ENCODE peak calls at places on chromosomes 1 and 21, in four cellular contexts. M is K562, E is GM12878, D is HepG2. H is an unnamed sample.

GRCh38 chr1:89566761-89567174 is 42.1 kb downstream of the LRRC8B start:
- DNase-seq in M (no peak), E (no peak), D (no peak), H (peak)

GRCh38 chr21:14403681-14404318 is 20.9 kb upstream of the HSPA13 start:
- DNase-seq in M (peak), E (peak), D (peak), H (peak)

GRCh38 chr1:11550664-11551283 is 71.8 kb downstream of the DISP3 start:
- DNase-seq in M (peak), E (no peak), D (peak), H (peak)

GRCh38 chr1:244445320-244446181 is 6.2 kb downstream of the ADSS2 start:
- DNase-seq in M (no peak), E (no peak), D (no peak), H (no peak)

GRCh38 chr1:34885405-34886247 is 26.1 kb upstream of the SMIM12 start:
- DNase-seq in M (peak), E (no peak), D (no peak), H (no peak)

GRCh38 chr1:2927393-2927792 is 93.9 kb upstream of the ACTRT2 start:
- DNase-seq in M (no peak), E (no peak), D (no peak), H (no peak)

GRCh38 chr1:22553991-22554522 is 9.2 kb upstream of the EPHA8 start:
- DNase-seq in M (no peak), E (no peak), D (no peak), H (no peak)

GRCh38 chr1:115133440-115133839 is 44.1 kb upstream of the TSPAN2 start:
- DNase-seq in M (no peak), E (no peak), D (no peak), H (no peak)

GRCh38 chr1:174114106-174114505 is 45.2 kb upstream of the RABGAP1L start:
- DNase-seq in M (no peak), E (no peak), D (no peak), H (no peak)

GRCh38 chr1:16367968-16368910 is 1.2 kb downstream of the SZRD1 start:
- DNase-seq in M (peak), E (no peak), D (no peak), H (no peak)

GRCh38 chr1:219927298-219927955 is 930 bp downstream of the SLC30A10 start:
- DNase-seq in M (no peak), E (no peak), D (no peak), H (no peak)
- TF ChIP-seq FOXM1 in M (no peak), E (no peak), D (no peak), H (no peak)

GRCh38 chr1:65067491-65068201 is 80.4 kb upstream of the AK4 start:
- DNase-seq in M (peak), E (no peak), D (peak), H (peak)

GRCh38 chr1:65066766-65067490 is 81.1 kb upstream of the AK4 start:
- DNase-seq in M (peak), E (no peak), D (no peak), H (peak)

GRCh38 chr1:65066379-65066765 is 81.6 kb upstream of the AK4 start:
- DNase-seq in M (no peak), E (no peak), D (no peak), H (no peak)

GRCh38 chr1:65068202-65069011 is 79.6 kb upstream of the AK4 start:
- DNase-seq in M (no peak), E (no peak), D (no peak), H (no peak)

GRCh38 chr1:65065535-65066378 is 82.2 kb upstream of the AK4 start:
- DNase-seq in M (peak), E (no peak), D (no peak), H (peak)
- TF ChIP-seq SP1 in M (no peak), E (no peak), D (no peak), H (no peak)

GRCh38 chr21:40634141-40634540 is 212.8 kb downstream of the DSCAM start:
- DNase-seq in M (no peak), E (no peak), D (no peak), H (no peak)

GRCh38 chr21:40631201-40631600 is 215.8 kb downstream of the DSCAM start:
- DNase-seq in M (no peak), E (no peak), D (no peak), H (no peak)

GRCh38 chr21:40640427-40640826 is 206.5 kb downstream of the DSCAM start:
- DNase-seq in M (no peak), E (no peak), D (no peak), H (no peak)

GRCh38 chr21:40635336-40635735 is 211.6 kb downstream of the DSCAM start:
- DNase-seq in M (no peak), E (no peak), D (no peak), H (no peak)
- TF ChIP-seq TARDBP in M (no peak), E (no peak), D (no peak), H (no peak)

GRCh38 chr1:7135463-7135862 is 350.2 kb downstream of the CAMTA1 start:
- DNase-seq in M (no peak), E (no peak), D (no peak), H (no peak)

GRCh38 chr1:7136166-7136953 is 351.1 kb downstream of the CAMTA1 start:
- DNase-seq in M (no peak), E (no peak), D (no peak), H (no peak)
- TF ChIP-seq FOXM1 in M (no peak), E (no peak), D (no peak), H (no peak)

GRCh38 chr1:90725341-90725960 is 8.3 kb upstream of the BARHL2 start:
- DNase-seq in M (no peak), E (no peak), D (no peak), H (no peak)

GRCh38 chr1:90724926-90725325 is 7.8 kb upstream of the BARHL2 start:
- DNase-seq in M (no peak), E (no peak), D (no peak), H (no peak)

GRCh38 chr1:90723561-90724108 is 6.5 kb upstream of the BARHL2 start:
- DNase-seq in M (no peak), E (no peak), D (no peak), H (no peak)

GRCh38 chr1:90722874-90723273 is 5.8 kb upstream of the BARHL2 start:
- DNase-seq in M (no peak), E (no peak), D (no peak), H (no peak)

GRCh38 chr1:90724361-90724760 is 7.3 kb upstream of the BARHL2 start:
- DNase-seq in M (no peak), E (no peak), D (no peak), H (no peak)
- TF ChIP-seq SP1 in M (no peak), E (no peak), D (no peak), H (no peak)

DNA sequence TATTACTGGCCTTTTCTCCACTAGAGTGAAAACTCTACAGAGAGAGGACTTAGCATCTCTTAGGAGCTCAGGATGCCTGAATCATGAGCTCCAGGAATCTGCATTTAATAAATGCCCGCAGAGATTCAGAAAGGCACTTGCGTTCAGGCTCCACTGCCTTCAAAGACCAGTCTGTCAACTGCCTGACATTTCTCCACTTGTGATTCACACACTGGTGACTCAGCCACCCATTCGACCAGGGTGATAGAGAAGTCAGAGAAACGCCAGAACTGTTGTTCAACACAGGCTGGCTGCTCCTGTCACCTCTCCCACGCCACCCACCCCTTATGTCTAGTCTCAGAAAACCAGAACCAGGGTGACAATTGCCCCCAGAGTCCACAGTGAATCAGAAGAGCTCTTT is 26.9 kb upstream of the LBR start:
- DNase-seq in M (peak), E (no peak), D (no peak), H (no peak)
- TF ChIP-seq TARDBP in M (no peak), E (no peak), D (no peak), H (no peak)

GRCh38 chr1:86542626-86543025 is 4.3 kb upstream of the CLCA4 start:
- DNase-seq in M (no peak), E (no peak), D (no peak), H (no peak)
- TF ChIP-seq FOXM1 in M (no peak), E (no peak), D (no peak), H (no peak)

GRCh38 chr1:198157241-198157846 is 546 bp downstream of the NEK7 start:
- DNase-seq in M (peak), E (no peak), D (peak), H (peak)

GRCh38 chr1:198155253-198155652 is 1.5 kb upstream of the NEK7 start:
- DNase-seq in M (no peak), E (no peak), D (no peak), H (no peak)

GRCh38 chr1:198156745-198157240 is at the start of gene NEK7:
- DNase-seq in M (peak), E (no peak), D (peak), H (peak)

GRCh38 chr1:198157847-198158765 is 1.3 kb downstream of the NEK7 start:
- DNase-seq in M (no peak), E (no peak), D (no peak), H (no peak)

DNA sequence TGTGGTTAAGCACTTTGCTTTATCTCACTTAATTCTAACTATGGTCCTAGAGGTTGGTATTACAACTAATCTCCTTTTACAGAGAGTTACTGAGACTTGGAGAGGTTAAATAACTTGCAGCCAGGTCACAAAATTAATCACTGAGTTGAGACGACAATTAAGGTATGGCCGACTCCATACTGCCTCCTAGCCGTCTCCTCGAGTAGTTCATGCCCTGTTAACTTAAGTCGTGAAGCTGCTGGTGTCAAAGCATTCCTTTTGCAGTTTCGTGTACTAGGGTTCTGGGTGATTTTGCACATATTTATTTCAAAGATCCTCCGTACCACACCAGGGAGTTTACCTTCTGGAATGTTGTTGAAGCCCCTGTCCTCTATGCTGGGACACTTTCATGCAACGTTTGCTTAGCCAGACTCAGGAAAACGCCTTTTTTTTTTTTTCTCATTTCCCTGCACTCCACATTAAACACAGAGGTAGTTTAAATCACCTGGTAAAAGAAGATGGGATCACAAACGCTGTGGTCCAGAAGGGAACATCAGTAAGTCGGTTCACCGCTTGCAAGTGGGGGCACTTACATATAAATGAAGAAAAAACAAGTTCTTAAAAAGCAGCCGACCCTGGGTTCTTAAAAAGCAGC is 570 bp upstream of the NEK7 start:
- DNase-seq in M (peak), E (no peak), D (peak), H (peak)
- TF ChIP-seq SP1 in M (no peak), E (no peak), D (no peak), H (no peak)

GRCh38 chr1:168301664-168302320 is 21.1 kb downstream of the TBX19 start:
- DNase-seq in M (no peak), E (no peak), D (peak), H (no peak)
- TF ChIP-seq TARDBP in M (no peak), E (no peak), D (no peak), H (no peak)